ENCODE peak calls at places on chromosomes 3 and 15, in six cellular contexts. J is bronchial epithelial cell, P is heart left ventricle, L is cardiac fibroblast, B is AG04450, Y is GM04503. M is an unnamed sample.

GRCh38 chr15:50321680-50322079 is 33.3 kb downstream of the GABPB1 start:
- DNase-seq in L (peak; percentile 28), Y (no peak), J (no peak), B (no peak), P (no peak), M (no peak)

GRCh38 chr3:126119008-126119675 is 35.2 kb upstream of the SLC41A3 start:
- DNase-seq in J (peak; percentile 72), B (no peak), P (no peak), Y (no peak), L (no peak), M (peak; percentile 13)

GRCh38 chr3:19396726-19397125 is 248.4 kb downstream of the KCNH8 start:
- DNase-seq in L (no peak), Y (no peak), P (no peak), B (no peak), J (no peak), M (no peak)

GRCh38 chr15:32222716-32223115 is 180.4 kb downstream of the GOLGA8K start:
- DNase-seq in J (no peak), Y (no peak), P (no peak), L (no peak), B (no peak), M (no peak)

GRCh38 chr15:57217716-57218598 is 158.3 kb upstream of the CGNL1 start:
- DNase-seq in L (no peak), J (no peak), P (no peak), B (no peak), Y (no peak), M (no peak)

GRCh38 chr3:24810881-24811280 is 316.2 kb upstream of the THRB start:
- DNase-seq in L (no peak), J (no peak), B (no peak), Y (no peak), P (no peak), M (no peak)

GRCh38 chr3:123790254-123791072 is 93.7 kb downstream of the MYLK start:
- DNase-seq in B (no peak), P (no peak), Y (no peak), J (no peak), L (no peak), M (no peak)

GRCh38 chr15:57444877-57445513 is 68.7 kb downstream of the CGNL1 start:
- DNase-seq in L (peak; percentile 39), Y (peak; percentile 33), B (no peak), P (no peak), J (peak; percentile 17), M (no peak)

GRCh38 chr3:157311633-157312365 is 124.9 kb upstream of the PTX3 start:
- DNase-seq in Y (peak; percentile 94), L (peak; percentile 96), P (no peak), J (peak; percentile 18), B (peak; percentile 68), M (no peak)

GRCh38 chr3:12143949-12144504 is 14.7 kb downstream of the TIMP4 start:
- DNase-seq in B (peak; percentile 66), L (peak; percentile 97), J (peak; percentile 8), Y (no peak), P (peak; percentile 89), M (no peak)

GRCh38 chr3:46375814-46376213 is 5.1 kb downstream of the CCR5 start:
- DNase-seq in Y (no peak), P (no peak), J (no peak), B (no peak), L (no peak), M (no peak)

GRCh38 chr3:107235193-107235922 is 141.9 kb upstream of the CCDC54 start:
- DNase-seq in P (no peak), L (peak; percentile 43), B (no peak), Y (no peak), J (no peak), M (no peak)

GRCh38 chr3:194711913-194712312 is 26.2 kb downstream of the FAM43A start:
- DNase-seq in P (peak; percentile 76), L (peak; percentile 94), Y (peak; percentile 52), B (peak; percentile 68), J (peak; percentile 87), M (no peak)

GRCh38 chr3:188037116-188037718 is 116.7 kb upstream of the LPP start:
- DNase-seq in L (peak; percentile 71), B (no peak), J (peak; percentile 47), P (peak; percentile 36), Y (no peak), M (no peak)

GRCh38 chr3:49803464-49804140 is 541 bp downstream of the INKA1 start:
- DNase-seq in P (no peak), B (no peak), Y (no peak), J (peak; percentile 86), L (peak; percentile 64), M (peak; percentile 78)

GRCh38 chr3:55742027-55742710 is 255.1 kb upstream of the WNT5A start:
- DNase-seq in J (peak; percentile 3), L (no peak), P (no peak), Y (no peak), B (no peak), M (no peak)

GRCh38 chr3:38327335-38328009 is 19.1 kb upstream of the XYLB start:
- DNase-seq in P (no peak), Y (no peak), B (no peak), J (peak; percentile 71), L (peak; percentile 33), M (no peak)

GRCh38 chr15:66723826-66724731 is 22.0 kb downstream of the SMAD6 start:
- DNase-seq in L (no peak), Y (no peak), P (peak; percentile 14), J (no peak), B (peak; percentile 57), M (no peak)

GRCh38 chr15:25801586-25802284 is 61.4 kb downstream of the ATP10A start:
- DNase-seq in J (no peak), L (no peak), P (no peak), Y (no peak), B (no peak), M (no peak)

GRCh38 chr15:75718326-75718725 is 5.7 kb upstream of the CSPG4 start:
- DNase-seq in P (no peak), L (peak; percentile 72), Y (peak; percentile 61), B (no peak), J (peak; percentile 31), M (no peak)

GRCh38 chr3:170753421-170754344 is 116.3 kb downstream of the RPL22L1 start:
- DNase-seq in P (no peak), L (no peak), J (peak; percentile 55), Y (no peak), B (no peak), M (no peak)

GRCh38 chr3:182979719-182980191 is 583 bp downstream of the DCUN1D1 start:
- DNase-seq in B (no peak), Y (no peak), L (peak; percentile 8), P (no peak), J (peak; percentile 19), M (peak; percentile 72)